ENCODE peak calls at places on chromosomes 5 and 9, in four cellular contexts. X, N, F and B are unnamed samples.
A peak's percentile ranks its signal among the peaks of the same experiment; 100 is the strongest.

GRCh38 chr9:278651-279050 is 64.0 kb downstream of the DOCK8 start:
- DNase-seq in X (no peak), N (no peak), F (no peak), B (no peak)

GRCh38 chr5:148781771-148782170 is 44.6 kb upstream of the ADRB2 start:
- DNase-seq in X (no peak), N (no peak), F (no peak), B (no peak)

GRCh38 chr5:138927979-138928378 is 52.8 kb upstream of the LRRTM2 start:
- DNase-seq in X (no peak), N (no peak), F (no peak), B (no peak)

GRCh38 chr5:97629281-97629680 is 446.2 kb upstream of the RIOK2 start:
- DNase-seq in X (no peak), N (no peak), F (no peak), B (no peak)

GRCh38 chr9:107240260-107240659 is 42.8 kb upstream of the RAD23B start:
- DNase-seq in X (no peak), N (no peak), F (no peak), B (no peak)

GRCh38 chr9:81517954-81518353 is 171.4 kb downstream of the TLE1 start:
- DNase-seq in X (no peak), N (no peak), F (no peak), B (no peak)

GRCh38 chr5:135993894-135994514 is 34.8 kb upstream of the TGFBI start:
- DNase-seq in X (no peak), N (peak; percentile 44), F (no peak), B (no peak)

GRCh38 chr5:122078116-122078865 is at the start of gene LOX:
- DNase-seq in X (peak; percentile 37), N (peak; percentile 85), F (no peak), B (peak; percentile 71)

GRCh38 chr5:28374492-28374934 is 1336.1 kb upstream of the CDH9 start:
- DNase-seq in X (no peak), N (no peak), F (no peak), B (no peak)

GRCh38 chr5:75320341-75320740 is 16.7 kb upstream of the HMGCR start:
- DNase-seq in X (no peak), N (no peak), F (no peak), B (no peak)

GRCh38 chr5:142079243-142079642 is 29.3 kb upstream of the NDFIP1 start:
- DNase-seq in X (no peak), N (no peak), F (no peak), B (no peak)

GRCh38 chr5:145937432-145938250 is 1.3 kb downstream of the SH3RF2 start:
- DNase-seq in X (no peak), N (no peak), F (no peak), B (no peak)

GRCh38 chr5:36494756-36495637 is 111.4 kb upstream of the SLC1A3 start:
- DNase-seq in X (no peak), N (no peak), F (no peak), B (no peak)

GRCh38 chr5:119179857-119180641 is 109.2 kb downstream of the DMXL1 start:
- DNase-seq in X (no peak), N (no peak), F (no peak), B (no peak)

GRCh38 chr9:37433754-37434435 is 11.4 kb downstream of the GRHPR start:
- DNase-seq in X (no peak), N (no peak), F (no peak), B (no peak)

GRCh38 chr9:98410185-98410697 is 154.8 kb upstream of the TBC1D2 start:
- DNase-seq in X (peak; percentile 41), N (no peak), F (no peak), B (no peak)

GRCh38 chr9:11088826-11089374 is 476.1 kb upstream of the PTPRD start:
- DNase-seq in X (no peak), N (no peak), F (no peak), B (no peak)

GRCh38 chr9:105457560-105458294 is 9.9 kb downstream of the FSD1L start:
- DNase-seq in X (no peak), N (no peak), F (no peak), B (no peak)

GRCh38 chr5:118611332-118611945 is 376.9 kb downstream of the DTWD2 start:
- DNase-seq in X (peak; percentile 52), N (no peak), F (no peak), B (no peak)

GRCh38 chr9:93822229-93822628 is 132.9 kb downstream of the BARX1 start:
- DNase-seq in X (no peak), N (no peak), F (no peak), B (no peak)

GRCh38 chr9:98104445-98104881 is 14.6 kb downstream of the TRIM14 start:
- DNase-seq in X (no peak), N (no peak), F (no peak), B (no peak)

GRCh38 chr5:72510610-72511121 is 3.5 kb upstream of the ZNF366 start:
- DNase-seq in X (no peak), N (peak; percentile 38), F (no peak), B (no peak)

GRCh38 chr5:65329266-65329665 is 152.5 kb downstream of the ADAMTS6 start:
- DNase-seq in X (no peak), N (no peak), F (no peak), B (no peak)

GRCh38 chr5:160054831-160055230 is 45.9 kb downstream of the TTC1 start:
- DNase-seq in X (no peak), N (no peak), F (no peak), B (no peak)

GRCh38 chr5:160048131-160048530 is 39.2 kb downstream of the TTC1 start:
- DNase-seq in X (no peak), N (no peak), F (no peak), B (no peak)

GRCh38 chr5:160049099-160049498 is 40.2 kb downstream of the TTC1 start:
- DNase-seq in X (no peak), N (no peak), F (no peak), B (no peak)

GRCh38 chr5:160054047-160054446 is 45.1 kb downstream of the TTC1 start:
- DNase-seq in X (no peak), N (no peak), F (no peak), B (no peak)
- TF ChIP-seq CTCF in X (no peak), N (no peak), F (no peak), B (no peak)

GRCh38 chr5:35135239-35135700 is 87.5 kb upstream of the AGXT2 start:
- DNase-seq in X (no peak), N (no peak), F (no peak), B (no peak)
- TF ChIP-seq CTCF in X (no peak), N (no peak), F (no peak), B (no peak)

GRCh38 chr9:133844876-133845658 is 106.9 kb upstream of the SARDH start:
- DNase-seq in X (no peak), N (peak; percentile 59), F (no peak), B (no peak)

GRCh38 chr9:133843751-133844373 is 105.7 kb upstream of the SARDH start:
- DNase-seq in X (no peak), N (no peak), F (no peak), B (no peak)

GRCh38 chr9:133844431-133844830 is 106.3 kb upstream of the SARDH start:
- DNase-seq in X (no peak), N (no peak), F (no peak), B (no peak)

GRCh38 chr9:133846483-133847090 is 108.4 kb upstream of the SARDH start:
- DNase-seq in X (no peak), N (no peak), F (no peak), B (no peak)

GRCh38 chr9:133845659-133845947 is 107.5 kb upstream of the SARDH start:
- DNase-seq in X (no peak), N (no peak), F (no peak), B (no peak)
- TF ChIP-seq CTCF in X (no peak), N (no peak), F (no peak), B (no peak)

GRCh38 chr9:12973702-12974101 is 198.9 kb downstream of the LURAP1L start:
- DNase-seq in X (no peak), N (no peak), F (no peak), B (no peak)

GRCh38 chr9:12968093-12968492 is 193.3 kb downstream of the LURAP1L start:
- DNase-seq in X (no peak), N (no peak), F (no peak), B (no peak)

GRCh38 chr9:12975496-12975895 is 200.7 kb downstream of the LURAP1L start:
- DNase-seq in X (no peak), N (no peak), F (no peak), B (no peak)

GRCh38 chr9:12972608-12973589 is 198.1 kb downstream of the LURAP1L start:
- DNase-seq in X (no peak), N (no peak), F (no peak), B (no peak)
- TF ChIP-seq CTCF in X (no peak), N (no peak), F (no peak), B (no peak)

DNA sequence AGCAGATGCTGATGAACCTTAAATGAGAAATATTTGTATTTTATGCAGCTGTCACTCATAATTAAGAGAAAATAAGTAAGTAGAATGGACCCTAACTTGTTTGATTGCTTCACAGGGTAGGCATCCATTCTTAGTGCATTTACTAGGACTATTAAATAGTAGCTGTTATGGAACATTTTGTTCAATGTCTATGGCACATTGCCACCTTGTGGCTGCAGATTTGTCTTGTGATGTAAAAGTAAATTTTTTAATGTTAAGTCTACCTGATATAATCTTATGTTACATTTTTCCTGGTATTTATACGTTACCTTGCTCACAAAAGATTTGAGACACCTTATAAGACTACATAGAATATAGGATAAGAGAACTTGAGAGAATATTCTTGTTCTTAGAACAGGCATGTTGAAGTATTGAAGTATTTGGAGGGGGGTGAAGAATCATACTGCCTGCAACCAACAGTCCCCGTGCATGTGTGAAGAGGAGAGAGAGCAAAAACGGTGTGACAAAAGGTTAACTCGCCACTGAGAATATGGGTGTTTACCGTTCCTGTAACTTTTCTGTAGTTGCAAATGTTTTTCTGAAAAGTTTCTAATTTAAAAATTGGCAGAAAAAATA is 161.1 kb downstream of the MAST4 start:
- DNase-seq in X (peak; percentile 26), N (peak; percentile 55), F (peak; percentile 27), B (no peak)
- TF ChIP-seq CTCF in X (peak; percentile 53), N (peak; percentile 41), F (peak; percentile 77), B (peak; percentile 81)

DNA sequence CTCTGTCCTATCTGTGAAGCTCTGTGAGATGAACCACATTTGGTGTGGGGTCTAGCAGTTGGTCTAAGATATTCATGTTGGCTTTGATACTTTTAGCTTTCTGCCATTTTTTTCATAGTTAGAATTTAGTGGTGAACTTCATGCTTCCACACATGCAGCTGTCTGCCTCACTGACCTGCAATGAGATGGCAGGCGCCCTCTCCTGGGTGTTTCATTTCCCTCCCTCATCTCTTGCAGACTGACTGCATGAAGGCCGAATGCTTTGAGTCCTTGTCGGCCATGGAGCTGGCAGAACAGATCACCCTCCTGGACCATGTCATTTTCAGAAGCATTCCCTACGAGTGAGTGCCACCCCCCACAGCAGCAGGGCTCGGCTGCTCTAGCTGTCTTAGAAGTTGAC is 26.1 kb upstream of the CKMT2 start:
- DNase-seq in X (peak; percentile 34), N (no peak), F (no peak), B (no peak)
- TF ChIP-seq CTCF in X (no peak), N (no peak), F (no peak), B (peak; percentile 40)

GRCh38 chr5:14946813-14947640 is 75.4 kb upstream of the ANKH start:
- DNase-seq in X (no peak), N (no peak), F (peak; percentile 49), B (no peak)

GRCh38 chr5:14945450-14945849 is 73.9 kb upstream of the ANKH start:
- DNase-seq in X (no peak), N (no peak), F (no peak), B (no peak)

GRCh38 chr5:14937277-14937676 is 65.7 kb upstream of the ANKH start:
- DNase-seq in X (no peak), N (no peak), F (no peak), B (no peak)

GRCh38 chr5:14945021-14945420 is 73.4 kb upstream of the ANKH start:
- DNase-seq in X (no peak), N (no peak), F (no peak), B (no peak)

GRCh38 chr5:14942212-14942611 is 70.6 kb upstream of the ANKH start:
- DNase-seq in X (no peak), N (no peak), F (no peak), B (no peak)
- TF ChIP-seq CTCF in X (no peak), N (no peak), F (no peak), B (no peak)